ENCODE peak calls at places on chromosomes 11 and 22, in nine cellular contexts. M is colonic mucosa; O is right atrium auricular region; C is SK-N-SH; B is cardiac muscle cell; R is left lung; D is CD8-positive, alpha-beta memory T cell; S is CD4-positive, CD25-positive, alpha-beta regulatory T cell; W is GM23338. T is an unnamed sample.

GRCh38 chr11:4560462-4560861 is 15.5 kb downstream of the OR52M1 start:
- DNase-seq in W (no peak), O (no peak), C (no peak), B (no peak), D (no peak), M (no peak), S (no peak), R (no peak), T (no peak)

GRCh38 chr11:95149659-95150294 is 60.1 kb downstream of the ENDOD1 start:
- DNase-seq in R (no peak), B (no peak), S (no peak), C (no peak), O (no peak), M (peak; percentile 52), W (peak; percentile 69), D (peak; percentile 16), T (no peak)

GRCh38 chr11:18594999-18595749 is 4.4 kb upstream of the MISFA start:
- DNase-seq in O (no peak), S (no peak), D (no peak), C (peak; percentile 23), R (no peak), W (no peak), B (no peak), M (no peak), T (no peak)

GRCh38 chr11:62710001-62710345 is 2.5 kb downstream of the GNG3 start:
- DNase-seq in B (no peak), R (no peak), C (no peak), S (no peak), W (no peak), D (no peak), O (no peak), M (peak; percentile 45), T (peak; percentile 56)

GRCh38 chr11:120546312-120547205 is 35.0 kb downstream of the GRIK4 start:
- DNase-seq in D (no peak), R (peak; percentile 73), O (peak; percentile 77), W (peak; percentile 61), S (no peak), M (peak; percentile 55), B (no peak), C (no peak), T (peak; percentile 36)

GRCh38 chr11:34830648-34831047 is 85.5 kb downstream of the APIP start:
- DNase-seq in M (no peak), R (no peak), D (no peak), B (no peak), S (no peak), O (no peak), W (no peak), C (peak; percentile 30), T (no peak)

GRCh38 chr22:48334971-48335370 is 1492.7 kb downstream of the BRD1 start:
- DNase-seq in R (no peak), D (no peak), B (no peak), O (no peak), S (no peak), W (no peak), M (no peak), C (no peak), T (no peak)

GRCh38 chr11:74443071-74443864 is 24.1 kb downstream of the KCNE3 start:
- DNase-seq in O (no peak), W (peak; percentile 44), R (no peak), B (peak; percentile 21), S (no peak), C (no peak), M (peak; percentile 69), D (no peak), T (peak; percentile 61)

GRCh38 chr11:56183459-56183858 is 7.0 kb downstream of the OR5J2 start:
- DNase-seq in S (no peak), W (no peak), C (no peak), O (no peak), R (no peak), M (no peak), B (no peak), D (no peak), T (no peak)

GRCh38 chr22:37896181-37896592 is 9.9 kb upstream of the MICALL1 start:
- DNase-seq in O (no peak), W (peak; percentile 43), B (no peak), R (no peak), D (peak; percentile 55), M (peak; percentile 35), S (peak; percentile 36), C (no peak), T (no peak)

GRCh38 chr11:65454311-65454695 is 31.7 kb downstream of the NEAT1 start:
- DNase-seq in S (no peak), B (no peak), M (no peak), W (no peak), C (no peak), O (no peak), D (no peak), R (peak; percentile 33), T (no peak)

GRCh38 chr11:34866375-34866774 is 49.8 kb downstream of the APIP start:
- DNase-seq in D (no peak), R (peak; percentile 39), S (no peak), W (no peak), C (no peak), B (no peak), O (no peak), M (no peak), T (no peak)

GRCh38 chr22:31329453-31330215 is 16.5 kb downstream of the PATZ1 start:
- DNase-seq in W (no peak), M (no peak), R (no peak), O (no peak), S (no peak), C (no peak), B (no peak), D (no peak), T (peak; percentile 29)

GRCh38 chr11:121318848-121319834 is 26.6 kb downstream of the SC5D start:
- DNase-seq in C (peak; percentile 68), D (peak; percentile 46), M (no peak), S (peak; percentile 53), O (no peak), R (no peak), B (peak; percentile 55), W (peak; percentile 69), T (no peak)

GRCh38 chr11:44957051-44957515 is 6.4 kb upstream of the TP53I11 start:
- DNase-seq in W (peak; percentile 70), D (no peak), B (peak; percentile 39), O (no peak), C (no peak), R (no peak), S (no peak), M (no peak), T (no peak)

GRCh38 chr11:5204787-5205186 is 4.3 kb upstream of the OR51V1 start:
- DNase-seq in S (no peak), C (peak; percentile 10), W (peak; percentile 81), R (no peak), B (peak; percentile 63), M (no peak), D (no peak), O (no peak), T (no peak)

GRCh38 chr22:35538801-35539321 is 1.8 kb upstream of the RASD2 start:
- DNase-seq in C (peak; percentile 65), D (no peak), S (no peak), O (no peak), B (peak; percentile 38), R (no peak), M (peak; percentile 49), W (peak; percentile 81), T (peak; percentile 67)

GRCh38 chr22:46970411-46971123 is 208.1 kb downstream of the TBC1D22A start:
- DNase-seq in M (no peak), W (no peak), R (no peak), B (no peak), O (no peak), C (peak; percentile 56), S (no peak), D (no peak), T (no peak)

GRCh38 chr22:46972901-46973831 is 210.7 kb downstream of the TBC1D22A start:
- DNase-seq in S (no peak), W (no peak), D (no peak), C (peak; percentile 86), O (no peak), B (no peak), R (no peak), M (no peak), T (no peak)

GRCh38 chr22:46971141-46971775 is 208.8 kb downstream of the TBC1D22A start:
- DNase-seq in R (no peak), M (no peak), B (peak; percentile 67), W (no peak), D (no peak), S (no peak), C (peak; percentile 68), O (peak; percentile 64), T (peak; percentile 52)

GRCh38 chr22:46971776-46972150 is 209.3 kb downstream of the TBC1D22A start:
- DNase-seq in O (no peak), C (no peak), R (no peak), W (no peak), D (no peak), S (no peak), B (no peak), M (no peak), T (no peak)

GRCh38 chr22:46972256-46972655 is 209.8 kb downstream of the TBC1D22A start:
- DNase-seq in R (no peak), W (no peak), O (no peak), C (no peak), M (no peak), D (no peak), B (no peak), S (no peak), T (no peak)
- H3K27ac ChIP-seq in R (no peak overlapping the region), W (no peak overlapping the region), O (no peak overlapping the region), C (no peak overlapping the region), M (no peak overlapping the region), D (no peak overlapping the region), B (no peak overlapping the region), S (no peak overlapping the region), T (no peak overlapping the region)

GRCh38 chr11:20081336-20081735 is 78.9 kb downstream of the DBX1 start:
- DNase-seq in B (no peak), M (no peak), S (no peak), R (no peak), D (no peak), C (no peak), O (no peak), W (no peak), T (no peak)
- H3K36me3 ChIP-seq in B (peaks cover 99% of the 10 kb centered on the region), M (no peaks in the 10 kb centered on the region), S (no peaks in the 10 kb centered on the region), R (peaks cover 46% of the 10 kb centered on the region), D (no peaks in the 10 kb centered on the region), C (peaks cover 93% of the 10 kb centered on the region), O (peaks cover 65% of the 10 kb centered on the region), W (peaks cover 33% of the 10 kb centered on the region), T (peaks cover 45% of the 10 kb centered on the region)

DNA sequence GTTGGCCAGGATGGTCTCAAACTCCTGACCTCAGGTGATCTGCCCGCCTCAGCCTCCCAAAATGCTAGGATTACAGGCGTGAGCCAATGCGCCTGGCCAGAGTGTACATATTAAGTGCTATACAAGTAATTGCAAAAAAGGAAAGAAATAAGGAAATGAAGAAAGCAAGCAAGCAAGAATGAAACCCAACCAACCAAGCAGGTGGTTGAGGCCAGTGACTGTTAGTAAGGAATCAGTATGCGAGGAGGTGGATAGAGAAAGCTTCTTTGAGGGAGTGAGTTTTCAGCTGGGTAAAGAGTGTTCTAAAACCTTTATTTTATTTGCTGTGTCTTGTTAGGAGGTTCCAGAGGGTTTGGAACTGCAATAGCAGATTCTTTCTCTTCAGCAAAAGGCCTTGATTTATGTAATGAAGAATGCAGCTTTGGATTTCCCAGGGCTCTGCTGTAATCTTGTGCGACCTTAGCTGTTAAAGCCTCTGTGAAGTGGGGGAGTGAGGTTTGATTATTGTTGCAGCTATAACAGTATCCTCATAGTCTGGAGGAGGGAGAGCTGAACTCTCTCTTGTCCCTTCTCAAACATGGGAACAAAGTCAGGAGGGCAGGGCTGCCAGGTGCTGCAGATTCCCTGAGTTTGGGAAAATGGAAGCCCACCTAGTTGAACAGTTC is 5.7 kb downstream of the AMPD3 start:
- DNase-seq in O (no peak), R (no peak), S (no peak), D (no peak), B (no peak), M (no peak), C (no peak), W (no peak), T (no peak)
- H3K27me3 ChIP-seq in O (no peaks in the 10 kb centered on the region), R (no peaks in the 10 kb centered on the region), S (no peaks in the 10 kb centered on the region), D (no peaks in the 10 kb centered on the region), B (peaks cover 45% of the 10 kb centered on the region), M (no peaks in the 10 kb centered on the region), C (no peaks in the 10 kb centered on the region), W (no peaks in the 10 kb centered on the region), T (no peaks in the 10 kb centered on the region)

GRCh38 chr11:115535781-115536180 is 31.6 kb upstream of the CADM1 start:
- DNase-seq in M (no peak), B (peak; percentile 8), O (no peak), R (no peak), C (no peak), W (no peak), S (no peak), D (no peak), T (no peak)
- H3K27ac ChIP-seq in M (no peak overlapping the region), B (no peak overlapping the region), O (no peak overlapping the region), R (no peak overlapping the region), C (no peak overlapping the region), W (no peak overlapping the region), S (no peak overlapping the region), D (no peak overlapping the region), T (no peak overlapping the region)